ENCODE peak calls at places on chromosomes 7 and 10, in ten cellular contexts. C is GM04503; I is naive B cell; D is stimulated activated effector memory CD8-positive, alpha-beta T cell treated with anti-CD3 and anti-CD28 coated beads, Interleukin-12 subunit alpha, Interleukin-12 subunit beta, amount 100 ng/mL, for 72 hours; M is CD8-positive, alpha-beta T cell; T is lower leg skin; X is A549; U is AG04450; O is brain microvascular endothelial cell; A is lung. Z is an unnamed sample.

GRCh38 chr7:24834150-24834798 is 77.0 kb upstream of the GSDME start:
- DNase-seq in T (no peak), U (no peak), M (no peak), I (peak; percentile 73), O (no peak), A (no peak), D (no peak), C (no peak), X (no peak), Z (no peak)

GRCh38 chr10:21526184-21526951 is 886 bp upstream of the SKIDA1 start:
- DNase-seq in U (no peak), C (no peak), I (peak; percentile 27), M (peak; percentile 75), O (peak; percentile 60), X (peak; percentile 52), T (peak; percentile 97), A (peak; percentile 80), D (peak; percentile 81), Z (no peak)

GRCh38 chr7:43298617-43299016 is 186.2 kb downstream of the HECW1 start:
- DNase-seq in C (no peak), T (no peak), U (no peak), O (no peak), D (no peak), I (no peak), A (no peak), M (no peak), X (no peak), Z (no peak)

GRCh38 chr10:78178940-78179339 is 145.3 kb downstream of the RPS24 start:
- DNase-seq in A (peak; percentile 83), O (peak; percentile 4), I (no peak), U (no peak), M (no peak), X (no peak), C (no peak), T (no peak), D (no peak), Z (no peak)

GRCh38 chr7:1278543-1278942 is 45.9 kb downstream of the UNCX start:
- DNase-seq in C (no peak), X (no peak), M (no peak), U (no peak), O (no peak), D (no peak), T (no peak), A (no peak), I (no peak), Z (no peak)

GRCh38 chr7:13949450-13949849 is 40.0 kb downstream of the ETV1 start:
- DNase-seq in A (no peak), T (no peak), C (no peak), U (no peak), M (no peak), D (no peak), X (no peak), O (no peak), I (no peak), Z (no peak)

GRCh38 chr7:94183289-94183749 is 179.2 kb upstream of the BET1 start:
- DNase-seq in C (peak; percentile 100), T (no peak), X (peak; percentile 65), A (no peak), D (no peak), O (peak; percentile 87), M (no peak), U (peak; percentile 95), I (no peak), Z (peak; percentile 99)

GRCh38 chr7:122133477-122133876 is 10.6 kb downstream of the AASS start:
- DNase-seq in D (no peak), U (no peak), M (no peak), X (no peak), I (no peak), O (no peak), T (no peak), C (no peak), A (no peak), Z (no peak)

GRCh38 chr7:75626954-75627353 is 111.8 kb downstream of the HIP1 start:
- DNase-seq in M (no peak), A (peak; percentile 57), D (no peak), I (no peak), U (no peak), O (no peak), T (no peak), C (no peak), X (no peak), Z (no peak)

GRCh38 chr10:12707461-12708185 is 293.9 kb downstream of the CCDC3 start:
- DNase-seq in X (peak; percentile 45), D (peak; percentile 76), M (no peak), T (no peak), O (peak; percentile 97), I (no peak), U (peak; percentile 91), C (peak; percentile 72), A (no peak), Z (peak; percentile 91)

GRCh38 chr10:72744566-72744965 is 52.6 kb downstream of the MCU start:
- DNase-seq in C (no peak), O (no peak), M (no peak), U (no peak), X (no peak), D (no peak), A (no peak), I (no peak), T (no peak), Z (no peak)

GRCh38 chr10:86659161-86659691 is 4.9 kb downstream of the OPN4 start:
- DNase-seq in T (no peak), M (no peak), A (no peak), C (no peak), I (no peak), O (no peak), U (no peak), D (no peak), X (no peak), Z (no peak)

GRCh38 chr10:24278519-24278889 is 69.6 kb downstream of the KIAA1217 start:
- DNase-seq in X (no peak), O (no peak), D (no peak), I (no peak), M (no peak), T (no peak), A (no peak), U (no peak), C (no peak), Z (no peak)

GRCh38 chr10:124145109-124145860 is 51.9 kb upstream of the CHST15 start:
- DNase-seq in X (no peak), D (no peak), I (peak; percentile 36), A (peak; percentile 65), U (no peak), O (no peak), C (peak; percentile 33), T (no peak), M (no peak), Z (no peak)

GRCh38 chr7:1078519-1078918 is 9.4 kb upstream of the GPER1 start:
- DNase-seq in D (no peak), T (no peak), I (no peak), M (no peak), C (no peak), O (no peak), X (no peak), A (no peak), U (no peak), Z (no peak)

GRCh38 chr7:133735222-133735621 is 391.9 kb upstream of the LRGUK start:
- DNase-seq in X (no peak), I (no peak), M (no peak), T (no peak), U (peak; percentile 44), A (no peak), C (no peak), O (no peak), D (no peak), Z (no peak)

GRCh38 chr7:55129409-55130078 is 110.7 kb downstream of the EGFR start:
- DNase-seq in C (no peak), T (peak; percentile 72), X (peak; percentile 35), M (no peak), U (no peak), I (no peak), A (no peak), O (no peak), D (no peak), Z (no peak)

GRCh38 chr7:7529328-7529727 is 6.3 kb downstream of the COL28A1 start:
- DNase-seq in D (no peak), A (no peak), C (no peak), M (no peak), U (no peak), O (no peak), T (no peak), I (no peak), X (no peak), Z (no peak)

GRCh38 chr10:24382979-24383663 is 174.2 kb downstream of the KIAA1217 start:
- DNase-seq in U (no peak), X (no peak), M (no peak), I (no peak), C (no peak), O (peak; percentile 4), T (no peak), A (no peak), D (no peak), Z (no peak)

GRCh38 chr10:73969224-73969811 is 28.6 kb upstream of the VCL start:
- DNase-seq in O (no peak), T (peak; percentile 57), A (no peak), I (no peak), X (no peak), M (no peak), C (no peak), D (no peak), U (no peak), Z (no peak)

GRCh38 chr10:101749033-101749432 is 26.9 kb downstream of the FGF8 start:
- DNase-seq in D (no peak), X (no peak), A (no peak), U (no peak), C (no peak), M (no peak), O (no peak), T (no peak), I (no peak), Z (no peak)

GRCh38 chr7:137935849-137936508 is 65.9 kb downstream of the CREB3L2 start:
- DNase-seq in I (peak; percentile 18), C (no peak), T (no peak), D (no peak), X (no peak), M (no peak), A (no peak), O (no peak), U (no peak), Z (no peak)

GRCh38 chr7:114825423-114825951 is 96.4 kb upstream of the MDFIC start:
- DNase-seq in X (no peak), T (no peak), D (no peak), A (no peak), O (no peak), M (no peak), I (no peak), U (no peak), C (no peak), Z (no peak)

GRCh38 chr10:31456463-31456862 is 137.4 kb downstream of the ZEB1 start:
- DNase-seq in D (no peak), U (no peak), C (no peak), M (no peak), I (no peak), O (no peak), A (no peak), T (no peak), X (no peak), Z (no peak)

GRCh38 chr7:142612264-142612881 is 136.9 kb upstream of the PRSS1 start:
- DNase-seq in U (no peak), I (no peak), T (no peak), A (no peak), D (no peak), X (no peak), O (peak; percentile 40), M (no peak), C (no peak), Z (no peak)

GRCh38 chr10:27241640-27242472 is 1.3 kb upstream of the ACBD5 start:
- DNase-seq in I (peak; percentile 89), T (peak; percentile 98), U (peak; percentile 81), A (peak; percentile 91), M (peak; percentile 92), O (peak; percentile 78), X (peak; percentile 64), D (peak; percentile 92), C (peak; percentile 74), Z (peak; percentile 73)

GRCh38 chr7:92625617-92626016 is 35.4 kb upstream of the FAM133B start:
- DNase-seq in C (no peak), M (no peak), D (no peak), X (no peak), A (no peak), O (no peak), T (no peak), U (no peak), I (no peak), Z (no peak)

GRCh38 chr7:44564606-44565005 is 9.1 kb downstream of the DDX56 start:
- DNase-seq in I (no peak), M (no peak), T (no peak), U (no peak), D (no peak), O (no peak), X (no peak), C (no peak), A (no peak), Z (no peak)

Z was measured in AG09309.